ENCODE peak calls at places on chromosomes 12 and 14, in four cellular contexts. X is HCT116, O is GM12878, N is SK-N-SH. M is an unnamed sample.

GRCh38 chr12:118501489-118501888 is 125.1 kb downstream of the SUDS3 start:
- DNase-seq in X (no peak), N (no peak), O (no peak), M (no peak)

GRCh38 chr12:106673151-106673550 is 90.3 kb downstream of the RFX4 start:
- DNase-seq in N (peak), O (no peak), X (no peak), M (no peak)

GRCh38 chr12:3594966-3595365 is 104.0 kb downstream of the PRMT8 start:
- DNase-seq in O (no peak), X (no peak), N (no peak), M (no peak)

GRCh38 chr12:21416611-21417121 is 20.8 kb upstream of the PYROXD1 start:
- DNase-seq in X (no peak), O (no peak), N (no peak), M (no peak)

GRCh38 chr12:59403259-59403932 is 192.4 kb upstream of the SLC16A7 start:
- DNase-seq in N (peak), O (no peak), X (peak), M (peak)

GRCh38 chr14:21978184-21978998 is 304.8 kb upstream of the OR4E1 start:
- DNase-seq in N (peak), X (peak), O (no peak), M (peak)

GRCh38 chr14:87805315-87805723 is 187.7 kb downstream of the GALC start:
- DNase-seq in O (no peak), X (no peak), N (peak), M (no peak)

GRCh38 chr14:23366163-23366921 is 1.4 kb upstream of the EFS start:
- DNase-seq in O (no peak), X (no peak), N (peak), M (no peak)

GRCh38 chr12:61071015-61071414 is 1189.2 kb upstream of the USP15 start:
- DNase-seq in X (no peak), O (no peak), N (no peak), M (no peak)

GRCh38 chr14:83874662-83875061 is 1655.3 kb upstream of the FLRT2 start:
- DNase-seq in N (no peak), X (no peak), O (no peak), M (no peak)

GRCh38 chr12:89497005-89497404 is 27.6 kb downstream of the GALNT4 start:
- DNase-seq in N (no peak), X (no peak), O (no peak), M (no peak)

GRCh38 chr12:122166422-122167327 is 7.3 kb downstream of the IL31 start:
- DNase-seq in O (peak), N (no peak), X (no peak), M (no peak)

GRCh38 chr14:32813401-32813800 is 125.3 kb upstream of the NPAS3 start:
- DNase-seq in N (no peak), X (no peak), O (no peak), M (no peak)

GRCh38 chr14:75359098-75359497 is 68.7 kb upstream of the JDP2 start:
- DNase-seq in N (no peak), X (no peak), O (no peak), M (no peak)

GRCh38 chr12:89873745-89874144 is 165.1 kb upstream of the ATP2B1 start:
- DNase-seq in N (no peak), X (no peak), O (no peak), M (no peak)

DNA sequence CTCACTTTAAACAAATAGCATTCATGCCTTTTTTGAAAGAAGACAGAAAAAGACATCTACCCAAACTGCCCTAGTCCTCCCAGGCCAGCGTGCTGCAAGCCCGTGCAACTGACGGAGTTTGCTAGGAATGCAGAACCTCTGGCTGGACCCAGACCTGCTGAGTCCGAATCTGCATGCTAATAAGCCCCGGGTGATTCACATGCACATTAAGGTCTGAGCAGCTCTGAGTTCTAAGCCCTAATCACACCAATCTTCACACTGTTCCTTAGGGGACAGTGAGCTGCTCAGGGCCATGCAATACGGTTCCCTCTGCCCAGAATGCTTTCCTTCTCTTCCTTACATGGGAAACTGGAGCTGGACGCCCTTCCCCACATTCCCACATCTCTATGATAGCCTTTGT is 25.2 kb downstream of the HAL start:
- DNase-seq in X (no peak), O (no peak), N (no peak), M (no peak)
- TF ChIP-seq JUND in X (no peak), O (no peak), N (no peak), M (no peak)

DNA sequence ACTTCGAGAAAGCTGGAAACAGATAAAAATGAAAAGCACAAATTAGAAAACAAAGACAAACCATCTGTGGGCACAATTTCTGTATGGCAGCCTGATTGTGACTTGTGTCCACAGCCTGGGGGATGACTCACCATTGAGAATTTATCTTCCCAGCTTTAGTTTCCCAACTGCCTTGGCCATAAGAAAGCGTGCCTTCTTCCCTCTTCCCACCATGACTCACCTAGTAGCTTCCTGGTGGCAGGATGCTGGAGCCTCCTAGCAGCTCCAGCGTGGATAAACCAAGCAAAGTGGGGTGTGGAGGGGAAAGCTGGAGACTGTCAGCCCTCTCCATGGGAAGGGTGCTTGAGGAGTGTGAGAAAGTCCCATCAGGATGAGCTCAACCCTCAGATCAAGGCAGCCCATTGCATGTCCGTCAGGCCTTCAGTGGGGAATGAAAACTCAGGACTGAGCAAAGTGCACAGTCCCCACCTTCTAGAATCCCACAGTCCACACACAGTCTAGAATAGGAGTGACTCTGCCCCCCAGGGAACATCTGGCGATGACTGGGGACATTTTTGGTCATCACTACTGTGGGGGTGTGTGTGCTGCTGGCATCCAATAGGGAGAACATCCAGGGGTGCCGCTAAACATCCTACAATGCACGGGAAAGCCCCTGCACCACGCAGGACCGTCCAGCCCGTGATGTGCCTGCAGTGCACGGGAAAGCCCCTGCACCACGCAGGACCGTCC is 22.4 kb upstream of the SERPINA6 start:
- DNase-seq in N (no peak), O (no peak), X (peak), M (no peak)
- TF ChIP-seq JUND in N (peak), O (no peak), X (peak), M (no peak)

DNA sequence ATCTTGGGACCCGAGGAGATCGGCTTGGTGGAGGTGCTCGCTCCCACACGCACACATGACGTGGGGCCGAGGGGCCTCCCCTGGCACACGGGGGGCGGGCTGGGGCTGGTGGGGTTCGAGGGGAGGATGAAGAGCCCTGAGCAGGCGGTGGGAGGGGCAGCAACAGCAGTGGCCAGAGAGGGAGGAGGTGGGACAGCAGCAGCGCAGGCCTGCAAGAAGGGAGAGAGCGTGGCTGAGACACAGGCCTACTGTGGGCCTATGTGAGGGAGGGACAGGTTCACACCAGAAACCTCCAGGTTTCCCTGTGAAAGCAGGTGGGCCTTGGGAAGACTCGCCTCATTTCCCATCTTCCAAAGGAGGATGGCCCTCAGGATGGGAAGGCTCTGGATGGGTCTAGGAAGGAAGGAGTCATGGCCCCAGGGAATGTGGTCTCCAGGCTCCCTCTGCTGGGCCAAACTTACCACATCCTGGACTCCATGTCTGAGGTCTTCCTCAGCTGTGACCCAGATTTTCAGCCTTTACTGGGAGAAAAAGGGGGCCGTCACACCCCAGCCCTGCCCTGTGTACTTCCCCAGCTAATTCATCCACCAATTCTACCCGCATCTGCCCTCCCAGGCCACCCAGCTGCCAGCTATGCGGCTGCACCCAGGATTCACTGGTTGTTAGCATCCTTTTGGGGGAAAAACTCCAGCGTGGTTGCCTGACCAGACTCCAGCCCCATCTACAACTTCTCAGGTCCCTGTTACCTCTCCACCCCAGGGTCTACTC is 2.8 kb downstream of the PIANP start:
- DNase-seq in X (peak), N (peak), O (no peak), M (no peak)
- TF ChIP-seq JUND in X (no peak), N (no peak), O (no peak), M (no peak)

DNA sequence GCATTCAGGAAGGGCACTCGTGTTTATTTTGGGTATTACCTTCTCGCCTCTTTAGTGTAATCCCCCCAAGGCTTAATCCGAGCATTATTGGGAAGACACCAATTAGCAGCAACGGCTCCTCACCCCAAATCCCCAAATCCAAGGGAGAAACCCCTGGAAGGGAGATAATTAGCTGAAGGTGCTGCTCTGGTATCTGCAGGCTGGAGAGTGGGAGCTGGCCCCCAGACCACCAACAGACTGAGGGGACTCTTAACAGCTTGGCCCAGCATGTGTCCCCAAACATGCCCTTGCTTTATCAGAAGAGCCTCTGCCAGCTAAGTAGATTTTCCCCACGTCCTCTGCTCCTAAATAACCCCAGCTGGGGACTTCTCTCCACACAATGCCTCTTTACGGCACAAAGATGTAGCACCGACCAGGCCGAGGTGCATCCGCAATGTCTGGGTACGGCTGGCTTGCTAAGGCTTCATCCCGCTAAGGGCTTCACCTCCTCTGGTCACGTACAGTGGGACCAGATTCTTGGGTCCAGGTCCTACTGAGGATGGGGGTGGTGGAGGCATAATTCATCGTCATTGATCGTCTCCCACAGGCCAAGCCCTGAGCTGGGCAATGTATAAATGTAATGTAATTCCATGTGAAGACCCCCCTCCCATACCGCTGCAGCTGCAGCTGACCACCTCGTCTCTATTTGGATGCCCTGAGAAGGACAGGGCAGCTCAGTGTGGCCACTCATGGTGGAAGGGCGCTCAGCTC is 123.7 kb upstream of the GSC start:
- DNase-seq in O (no peak), N (no peak), X (no peak), M (no peak)
- TF ChIP-seq JUND in O (no peak), N (no peak), X (no peak), M (no peak)

GRCh38 chr12:64720884-64721283 is 38.3 kb downstream of the GNS start:
- DNase-seq in N (no peak), O (no peak), X (no peak), M (no peak)
- TF ChIP-seq JUND in N (no peak), O (no peak), X (no peak), M (no peak)

GRCh38 chr12:6322969-6323339 is 12.5 kb downstream of the PLEKHG6 start:
- DNase-seq in X (no peak), O (no peak), N (no peak), M (no peak)

GRCh38 chr12:6322352-6322751 is 11.9 kb downstream of the PLEKHG6 start:
- DNase-seq in N (no peak), O (no peak), X (no peak), M (no peak)

GRCh38 chr12:6323995-6324711 is 13.7 kb downstream of the PLEKHG6 start:
- DNase-seq in N (no peak), X (no peak), O (no peak), M (no peak)

GRCh38 chr12:6321905-6322304 is 11.4 kb downstream of the PLEKHG6 start:
- DNase-seq in N (no peak), O (no peak), X (no peak), M (no peak)

DNA sequence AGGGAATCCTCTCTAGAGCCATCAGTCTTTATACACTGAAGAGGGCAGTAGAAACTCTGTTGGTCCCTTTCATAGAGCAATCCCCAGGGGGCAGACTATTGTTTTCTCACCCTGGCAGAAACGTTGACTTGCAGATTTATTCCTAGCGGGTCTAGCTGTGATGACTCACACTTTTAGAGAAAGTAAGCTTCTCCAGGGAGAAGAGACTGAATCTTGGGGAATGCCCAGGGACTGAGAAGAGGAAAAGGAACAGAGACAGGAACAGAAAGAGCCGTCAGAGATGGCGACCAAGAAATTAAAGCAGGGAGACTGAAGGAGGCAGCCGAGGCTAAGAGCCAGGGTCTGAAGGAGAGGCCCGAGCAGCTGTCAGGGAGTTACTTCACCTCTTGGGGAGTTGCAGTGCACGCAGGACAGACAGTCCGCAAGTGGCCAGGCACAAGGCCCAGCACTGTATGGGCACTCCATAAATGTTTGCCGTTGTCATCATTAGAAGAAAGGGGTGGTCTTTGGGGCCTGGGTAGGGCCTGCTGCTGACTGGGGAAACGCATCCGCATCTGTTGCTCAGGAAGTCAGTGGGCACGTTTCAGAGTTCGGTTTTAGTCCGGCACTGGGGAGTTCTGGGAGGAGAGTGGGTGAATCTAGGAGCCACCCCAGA is 13.0 kb downstream of the PLEKHG6 start:
- DNase-seq in N (peak), O (peak), X (peak), M (peak)
- TF ChIP-seq JUND in N (peak), O (no peak), X (peak), M (no peak)

DNA sequence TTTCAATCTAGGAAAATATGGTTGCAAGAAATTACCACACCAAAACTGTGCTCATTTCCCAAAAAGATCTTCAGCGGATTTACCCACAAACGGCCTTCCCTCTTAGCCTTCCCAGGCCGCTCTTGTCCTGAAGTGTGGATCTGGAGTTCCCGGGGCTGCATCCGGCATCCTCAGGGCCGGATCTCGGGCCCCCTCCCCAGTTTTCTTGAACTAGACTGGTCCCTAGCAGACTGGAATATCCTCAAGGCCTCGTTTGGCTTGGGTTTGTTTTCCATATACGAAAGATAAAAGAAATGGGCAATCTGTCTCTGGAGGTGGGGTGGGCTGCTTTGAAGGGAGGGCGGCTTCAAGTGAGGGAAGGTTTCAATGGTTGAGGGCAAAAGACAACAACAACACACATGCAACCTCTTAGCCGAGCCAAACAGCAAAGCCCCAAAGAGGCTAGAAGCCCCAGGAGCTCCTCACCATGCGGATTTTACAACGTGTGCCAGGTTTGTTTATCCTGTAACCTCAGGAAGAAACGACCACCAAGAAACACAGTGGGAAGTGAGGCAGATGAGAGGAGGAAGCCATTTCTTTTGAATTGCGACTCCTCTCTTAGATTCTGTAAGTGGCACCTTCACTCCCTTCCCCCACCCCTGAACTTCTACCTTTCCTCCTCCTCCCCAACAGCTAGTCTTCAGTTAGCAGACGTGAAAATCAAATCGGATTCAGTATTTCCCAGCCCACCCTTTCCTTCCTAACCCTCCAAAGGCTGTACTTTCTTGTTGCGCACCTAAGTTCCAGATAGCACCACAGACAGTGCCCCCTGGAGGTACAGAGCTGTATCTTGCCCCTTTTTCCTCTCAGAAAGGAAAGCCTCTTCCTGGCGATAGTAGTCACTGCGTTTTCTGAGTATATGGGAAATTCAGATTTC is 2.6 kb downstream of the MYF6 start:
- DNase-seq in X (peak), N (peak), O (no peak), M (no peak)
- TF ChIP-seq JUND in X (no peak), N (no peak), O (no peak), M (no peak)

GRCh38 chr14:55592426-55592825 is 12.4 kb downstream of the KTN1 start:
- DNase-seq in N (no peak), X (no peak), O (no peak), M (peak)
- TF ChIP-seq JUND in N (no peak), X (no peak), O (no peak), M (no peak)